ENCODE peak calls at places on chromosomes 6 and 20, in seven cellular contexts. One of them, this sample, is unnamed.

GRCh38 chr20:62437985-62438384 is 10.6 kb upstream of the RBBP8NL start:
- DNase-seq in HFF-Myc: no peak
- DNase-seq in NB4: no peak
- DNase-seq in suprapubic skin: no peak
- DNase-seq in AG04449: no peak
- DNase-seq in right atrium auricular region: no peak
- DNase-seq in fibroblast of the aortic adventitia: no peak
- DNase-seq in this sample: no peak

GRCh38 chr6:122789862-122790739 is 1.0 kb downstream of the SMPDL3A start:
- DNase-seq in HFF-Myc: no peak
- DNase-seq in NB4: peak
- DNase-seq in suprapubic skin: no peak
- DNase-seq in AG04449: no peak
- DNase-seq in right atrium auricular region: no peak
- DNase-seq in fibroblast of the aortic adventitia: peak
- DNase-seq in this sample: peak

GRCh38 chr6:94511502-94512088 is 1065.7 kb upstream of the MANEA start:
- DNase-seq in HFF-Myc: no peak
- DNase-seq in NB4: no peak
- DNase-seq in suprapubic skin: no peak
- DNase-seq in AG04449: no peak
- DNase-seq in right atrium auricular region: no peak
- DNase-seq in fibroblast of the aortic adventitia: no peak
- DNase-seq in this sample: no peak

GRCh38 chr6:28544211-28544610 is 18.5 kb downstream of the GPX5 start:
- DNase-seq in HFF-Myc: no peak
- DNase-seq in NB4: peak
- DNase-seq in suprapubic skin: no peak
- DNase-seq in AG04449: no peak
- DNase-seq in right atrium auricular region: no peak
- DNase-seq in fibroblast of the aortic adventitia: no peak
- DNase-seq in this sample: peak

GRCh38 chr6:73823046-73823735 is 127.2 kb downstream of the CD109 start:
- DNase-seq in HFF-Myc: no peak
- DNase-seq in NB4: no peak
- DNase-seq in suprapubic skin: no peak
- DNase-seq in AG04449: no peak
- DNase-seq in right atrium auricular region: no peak
- DNase-seq in fibroblast of the aortic adventitia: peak
- DNase-seq in this sample: no peak

GRCh38 chr20:46027245-46027853 is 1.7 kb upstream of the SLC12A5 start:
- DNase-seq in HFF-Myc: peak
- DNase-seq in NB4: peak
- DNase-seq in suprapubic skin: no peak
- DNase-seq in AG04449: no peak
- DNase-seq in right atrium auricular region: no peak
- DNase-seq in fibroblast of the aortic adventitia: peak
- DNase-seq in this sample: peak

GRCh38 chr6:21592953-21593352 is 598 bp upstream of the SOX4 start:
- DNase-seq in HFF-Myc: no peak
- DNase-seq in NB4: no peak
- DNase-seq in suprapubic skin: no peak
- DNase-seq in AG04449: no peak
- DNase-seq in right atrium auricular region: no peak
- DNase-seq in fibroblast of the aortic adventitia: no peak
- DNase-seq in this sample: no peak

GRCh38 chr6:159961523-159961922 is 7.4 kb upstream of the IGF2R start:
- DNase-seq in HFF-Myc: no peak
- DNase-seq in NB4: peak
- DNase-seq in suprapubic skin: no peak
- DNase-seq in AG04449: no peak
- DNase-seq in right atrium auricular region: no peak
- DNase-seq in fibroblast of the aortic adventitia: peak
- DNase-seq in this sample: peak

GRCh38 chr6:106134906-106135634 is 48.9 kb downstream of the PRDM1 start:
- DNase-seq in HFF-Myc: no peak
- DNase-seq in NB4: no peak
- DNase-seq in suprapubic skin: no peak
- DNase-seq in AG04449: no peak
- DNase-seq in right atrium auricular region: no peak
- DNase-seq in fibroblast of the aortic adventitia: no peak
- DNase-seq in this sample: no peak

GRCh38 chr20:62063981-62064787 is 1.5 kb downstream of the TAF4 start:
- DNase-seq in HFF-Myc: no peak
- DNase-seq in NB4: no peak
- DNase-seq in suprapubic skin: no peak
- DNase-seq in AG04449: no peak
- DNase-seq in right atrium auricular region: peak
- DNase-seq in fibroblast of the aortic adventitia: no peak
- DNase-seq in this sample: no peak

GRCh38 chr6:139636391-139636790 is 261.9 kb upstream of the CITED2 start:
- DNase-seq in HFF-Myc: no peak
- DNase-seq in NB4: no peak
- DNase-seq in suprapubic skin: no peak
- DNase-seq in AG04449: no peak
- DNase-seq in right atrium auricular region: no peak
- DNase-seq in fibroblast of the aortic adventitia: no peak
- DNase-seq in this sample: no peak

GRCh38 chr6:109236140-109237081 is 141.1 kb downstream of the CEP57L1 start:
- DNase-seq in HFF-Myc: no peak
- DNase-seq in NB4: peak
- DNase-seq in suprapubic skin: no peak
- DNase-seq in AG04449: no peak
- DNase-seq in right atrium auricular region: no peak
- DNase-seq in fibroblast of the aortic adventitia: no peak
- DNase-seq in this sample: peak

GRCh38 chr20:17856024-17856564 is 112.5 kb downstream of the SNX5 start:
- DNase-seq in HFF-Myc: no peak
- DNase-seq in NB4: peak
- DNase-seq in suprapubic skin: no peak
- DNase-seq in AG04449: no peak
- DNase-seq in right atrium auricular region: no peak
- DNase-seq in fibroblast of the aortic adventitia: no peak
- DNase-seq in this sample: peak

GRCh38 chr6:27237089-27237723 is 10.3 kb upstream of the PRSS16 start:
- DNase-seq in HFF-Myc: peak
- DNase-seq in NB4: peak
- DNase-seq in suprapubic skin: no peak
- DNase-seq in AG04449: peak
- DNase-seq in right atrium auricular region: no peak
- DNase-seq in fibroblast of the aortic adventitia: peak
- DNase-seq in this sample: peak

GRCh38 chr20:63309261-63310071 is 16.5 kb downstream of the COL20A1 start:
- DNase-seq in HFF-Myc: no peak
- DNase-seq in NB4: peak
- DNase-seq in suprapubic skin: no peak
- DNase-seq in AG04449: no peak
- DNase-seq in right atrium auricular region: no peak
- DNase-seq in fibroblast of the aortic adventitia: peak
- DNase-seq in this sample: peak

GRCh38 chr20:59729476-59729875 is 125.1 kb downstream of the PHACTR3 start:
- DNase-seq in HFF-Myc: no peak
- DNase-seq in NB4: no peak
- DNase-seq in suprapubic skin: peak
- DNase-seq in AG04449: no peak
- DNase-seq in right atrium auricular region: no peak
- DNase-seq in fibroblast of the aortic adventitia: no peak
- DNase-seq in this sample: no peak

GRCh38 chr6:154887051-154887450 is 108.1 kb upstream of the TIAM2 start:
- DNase-seq in HFF-Myc: no peak
- DNase-seq in NB4: no peak
- DNase-seq in suprapubic skin: no peak
- DNase-seq in AG04449: no peak
- DNase-seq in right atrium auricular region: no peak
- DNase-seq in fibroblast of the aortic adventitia: no peak
- DNase-seq in this sample: no peak

GRCh38 chr6:2229742-2230141 is 15.7 kb downstream of the GMDS start:
- DNase-seq in HFF-Myc: no peak
- DNase-seq in NB4: no peak
- DNase-seq in suprapubic skin: no peak
- DNase-seq in AG04449: no peak
- DNase-seq in right atrium auricular region: no peak
- DNase-seq in fibroblast of the aortic adventitia: no peak
- DNase-seq in this sample: no peak

GRCh38 chr6:38020593-38020992 is 201.1 kb downstream of the ZFAND3 start:
- DNase-seq in HFF-Myc: no peak
- DNase-seq in NB4: no peak
- DNase-seq in suprapubic skin: no peak
- DNase-seq in AG04449: no peak
- DNase-seq in right atrium auricular region: no peak
- DNase-seq in fibroblast of the aortic adventitia: no peak
- DNase-seq in this sample: no peak

GRCh38 chr20:37267684-37268313 is 6.2 kb upstream of the GHRH start:
- DNase-seq in HFF-Myc: no peak
- DNase-seq in NB4: no peak
- DNase-seq in suprapubic skin: no peak
- DNase-seq in AG04449: no peak
- DNase-seq in right atrium auricular region: no peak
- DNase-seq in fibroblast of the aortic adventitia: no peak
- DNase-seq in this sample: no peak

GRCh38 chr6:160010067-160010466 is 41.2 kb downstream of the IGF2R start:
- DNase-seq in HFF-Myc: peak
- DNase-seq in NB4: peak
- DNase-seq in suprapubic skin: no peak
- DNase-seq in AG04449: peak
- DNase-seq in right atrium auricular region: no peak
- DNase-seq in fibroblast of the aortic adventitia: peak
- DNase-seq in this sample: no peak

GRCh38 chr6:33840064-33840926 is 36.5 kb upstream of the MLN start:
- DNase-seq in HFF-Myc: peak
- DNase-seq in NB4: peak
- DNase-seq in suprapubic skin: no peak
- DNase-seq in AG04449: peak
- DNase-seq in right atrium auricular region: peak
- DNase-seq in fibroblast of the aortic adventitia: peak
- DNase-seq in this sample: peak

GRCh38 chr6:33841868-33842267 is 38.1 kb upstream of the MLN start:
- DNase-seq in HFF-Myc: no peak
- DNase-seq in NB4: no peak
- DNase-seq in suprapubic skin: no peak
- DNase-seq in AG04449: no peak
- DNase-seq in right atrium auricular region: no peak
- DNase-seq in fibroblast of the aortic adventitia: no peak
- DNase-seq in this sample: no peak

GRCh38 chr6:33839399-33840063 is 35.7 kb upstream of the MLN start:
- DNase-seq in HFF-Myc: no peak
- DNase-seq in NB4: peak
- DNase-seq in suprapubic skin: no peak
- DNase-seq in AG04449: no peak
- DNase-seq in right atrium auricular region: no peak
- DNase-seq in fibroblast of the aortic adventitia: no peak
- DNase-seq in this sample: no peak

GRCh38 chr6:33838979-33839378 is 35.2 kb upstream of the MLN start:
- DNase-seq in HFF-Myc: no peak
- DNase-seq in NB4: peak
- DNase-seq in suprapubic skin: no peak
- DNase-seq in AG04449: no peak
- DNase-seq in right atrium auricular region: no peak
- DNase-seq in fibroblast of the aortic adventitia: no peak
- DNase-seq in this sample: no peak

GRCh38 chr6:33841070-33841469 is 37.3 kb upstream of the MLN start:
- DNase-seq in HFF-Myc: no peak
- DNase-seq in NB4: no peak
- DNase-seq in suprapubic skin: no peak
- DNase-seq in AG04449: no peak
- DNase-seq in right atrium auricular region: no peak
- DNase-seq in fibroblast of the aortic adventitia: no peak
- DNase-seq in this sample: no peak
- TF ChIP-seq CTCF in HFF-Myc: no peak
- TF ChIP-seq CTCF in NB4: no peak
- TF ChIP-seq CTCF in suprapubic skin: no peak
- TF ChIP-seq CTCF in AG04449: no peak
- TF ChIP-seq CTCF in right atrium auricular region: no peak
- TF ChIP-seq CTCF in fibroblast of the aortic adventitia: peak
- TF ChIP-seq CTCF in this sample: no peak

DNA sequence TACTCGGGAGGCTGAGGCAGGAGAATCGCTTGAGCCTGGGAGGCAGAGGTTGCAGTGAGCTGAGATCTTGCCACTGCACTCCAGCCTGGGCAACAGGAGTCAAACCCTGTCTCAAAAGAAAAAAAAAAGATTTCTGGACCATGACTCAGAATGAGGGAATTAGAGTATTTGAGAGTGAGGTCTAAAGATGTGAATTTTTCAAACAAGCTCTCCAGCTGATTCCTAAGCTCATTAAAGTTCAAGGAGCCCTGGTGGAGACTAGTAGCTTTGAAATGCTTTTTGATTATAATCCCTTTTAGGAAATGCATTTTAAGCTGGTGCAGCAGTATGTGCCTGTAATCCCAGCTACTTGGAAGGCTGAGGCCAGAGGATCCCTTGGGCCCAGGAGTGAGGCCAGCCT is 21.8 kb upstream of the SRF start:
- DNase-seq in HFF-Myc: no peak
- DNase-seq in NB4: no peak
- DNase-seq in suprapubic skin: no peak
- DNase-seq in AG04449: no peak
- DNase-seq in right atrium auricular region: no peak
- DNase-seq in fibroblast of the aortic adventitia: peak
- DNase-seq in this sample: no peak
- TF ChIP-seq CTCF in HFF-Myc: no peak
- TF ChIP-seq CTCF in NB4: no peak
- TF ChIP-seq CTCF in suprapubic skin: no peak
- TF ChIP-seq CTCF in AG04449: no peak
- TF ChIP-seq CTCF in right atrium auricular region: no peak
- TF ChIP-seq CTCF in fibroblast of the aortic adventitia: no peak
- TF ChIP-seq CTCF in this sample: no peak

GRCh38 chr6:166514196-166514595 is 72.3 kb downstream of the RAMACL start:
- DNase-seq in HFF-Myc: no peak
- DNase-seq in NB4: no peak
- DNase-seq in suprapubic skin: no peak
- DNase-seq in AG04449: no peak
- DNase-seq in right atrium auricular region: no peak
- DNase-seq in fibroblast of the aortic adventitia: no peak
- DNase-seq in this sample: no peak
- TF ChIP-seq CTCF in HFF-Myc: no peak
- TF ChIP-seq CTCF in NB4: no peak
- TF ChIP-seq CTCF in suprapubic skin: no peak
- TF ChIP-seq CTCF in AG04449: peak
- TF ChIP-seq CTCF in right atrium auricular region: peak
- TF ChIP-seq CTCF in fibroblast of the aortic adventitia: peak
- TF ChIP-seq CTCF in this sample: no peak

GRCh38 chr20:53578492-53579222 is 15.0 kb downstream of the ZNF217 start:
- DNase-seq in HFF-Myc: peak
- DNase-seq in NB4: peak
- DNase-seq in suprapubic skin: no peak
- DNase-seq in AG04449: peak
- DNase-seq in right atrium auricular region: peak
- DNase-seq in fibroblast of the aortic adventitia: peak
- DNase-seq in this sample: peak

GRCh38 chr20:53580376-53581111 is 13.1 kb downstream of the ZNF217 start:
- DNase-seq in HFF-Myc: no peak
- DNase-seq in NB4: no peak
- DNase-seq in suprapubic skin: no peak
- DNase-seq in AG04449: no peak
- DNase-seq in right atrium auricular region: peak
- DNase-seq in fibroblast of the aortic adventitia: peak
- DNase-seq in this sample: no peak

GRCh38 chr20:53581444-53582311 is 12.0 kb downstream of the ZNF217 start:
- DNase-seq in HFF-Myc: no peak
- DNase-seq in NB4: peak
- DNase-seq in suprapubic skin: no peak
- DNase-seq in AG04449: no peak
- DNase-seq in right atrium auricular region: peak
- DNase-seq in fibroblast of the aortic adventitia: no peak
- DNase-seq in this sample: peak

GRCh38 chr20:53579266-53579580 is 14.4 kb downstream of the ZNF217 start:
- DNase-seq in HFF-Myc: no peak
- DNase-seq in NB4: no peak
- DNase-seq in suprapubic skin: no peak
- DNase-seq in AG04449: no peak
- DNase-seq in right atrium auricular region: no peak
- DNase-seq in fibroblast of the aortic adventitia: no peak
- DNase-seq in this sample: no peak

GRCh38 chr20:53579581-53580375 is 13.9 kb downstream of the ZNF217 start:
- DNase-seq in HFF-Myc: no peak
- DNase-seq in NB4: peak
- DNase-seq in suprapubic skin: no peak
- DNase-seq in AG04449: no peak
- DNase-seq in right atrium auricular region: peak
- DNase-seq in fibroblast of the aortic adventitia: peak
- DNase-seq in this sample: peak
- TF ChIP-seq CTCF in HFF-Myc: no peak
- TF ChIP-seq CTCF in NB4: no peak
- TF ChIP-seq CTCF in suprapubic skin: no peak
- TF ChIP-seq CTCF in AG04449: no peak
- TF ChIP-seq CTCF in right atrium auricular region: no peak
- TF ChIP-seq CTCF in fibroblast of the aortic adventitia: no peak
- TF ChIP-seq CTCF in this sample: no peak

This sample was measured in GM12865.